ENCODE peak calls at places on chromosomes 4 and X, in six cellular contexts. One of them, this sample, is unnamed.

GRCh38 chr4:175947117-175947722 is 118.4 kb upstream of the WDR17 start:
- DNase-seq in left lung: no peak
- DNase-seq in brain microvascular endothelial cell: peak
- DNase-seq in upper lobe of right lung: no peak
- DNase-seq in testis: no peak
- DNase-seq in BJ: peak
- DNase-seq in this sample: peak

GRCh38 chr4:142355417-142355930 is 490.6 kb downstream of the INPP4B start:
- DNase-seq in left lung: no peak
- DNase-seq in brain microvascular endothelial cell: no peak
- DNase-seq in upper lobe of right lung: no peak
- DNase-seq in testis: no peak
- DNase-seq in BJ: no peak
- DNase-seq in this sample: no peak

GRCh38 chrX:109350051-109350450 is 131.8 kb downstream of the GUCY2F start:
- DNase-seq in left lung: no peak
- DNase-seq in brain microvascular endothelial cell: no peak
- DNase-seq in upper lobe of right lung: no peak
- DNase-seq in testis: no peak
- DNase-seq in BJ: no peak
- DNase-seq in this sample: no peak

GRCh38 chr4:156686120-156686519 is 285.5 kb downstream of the PDGFC start:
- DNase-seq in left lung: no peak
- DNase-seq in brain microvascular endothelial cell: peak
- DNase-seq in upper lobe of right lung: no peak
- DNase-seq in testis: no peak
- DNase-seq in BJ: peak
- DNase-seq in this sample: peak

GRCh38 chr4:22190855-22191254 is 242.3 kb upstream of the KCNIP4 start:
- DNase-seq in left lung: no peak
- DNase-seq in brain microvascular endothelial cell: peak
- DNase-seq in upper lobe of right lung: no peak
- DNase-seq in testis: no peak
- DNase-seq in BJ: no peak
- DNase-seq in this sample: peak

GRCh38 chrX:23937100-23937499 is 29.3 kb downstream of the CXorf58 start:
- DNase-seq in left lung: no peak
- DNase-seq in brain microvascular endothelial cell: no peak
- DNase-seq in upper lobe of right lung: no peak
- DNase-seq in testis: no peak
- DNase-seq in BJ: no peak
- DNase-seq in this sample: no peak

GRCh38 chrX:115894087-115894486 is 276.5 kb upstream of the AGTR2 start:
- DNase-seq in left lung: no peak
- DNase-seq in brain microvascular endothelial cell: peak
- DNase-seq in upper lobe of right lung: no peak
- DNase-seq in testis: no peak
- DNase-seq in BJ: no peak
- DNase-seq in this sample: peak

GRCh38 chrX:16639966-16640365 is 10.0 kb upstream of the S100G start:
- DNase-seq in left lung: no peak
- DNase-seq in brain microvascular endothelial cell: no peak
- DNase-seq in upper lobe of right lung: no peak
- DNase-seq in testis: no peak
- DNase-seq in BJ: no peak
- DNase-seq in this sample: no peak

GRCh38 chr4:28842271-28842670 is 1877.9 kb upstream of the PCDH7 start:
- DNase-seq in left lung: no peak
- DNase-seq in brain microvascular endothelial cell: no peak
- DNase-seq in upper lobe of right lung: no peak
- DNase-seq in testis: no peak
- DNase-seq in BJ: no peak
- DNase-seq in this sample: no peak

GRCh38 chrX:3268804-3269203 is 77.6 kb downstream of the MXRA5 start:
- DNase-seq in left lung: no peak
- DNase-seq in brain microvascular endothelial cell: no peak
- DNase-seq in upper lobe of right lung: no peak
- DNase-seq in testis: no peak
- DNase-seq in BJ: peak
- DNase-seq in this sample: peak

GRCh38 chr4:139576219-139576618 is 20.2 kb upstream of the SETD7 start:
- DNase-seq in left lung: no peak
- DNase-seq in brain microvascular endothelial cell: peak
- DNase-seq in upper lobe of right lung: no peak
- DNase-seq in testis: no peak
- DNase-seq in BJ: no peak
- DNase-seq in this sample: no peak

GRCh38 chr4:66372706-66373105 is 702.4 kb upstream of the EPHA5 start:
- DNase-seq in left lung: no peak
- DNase-seq in brain microvascular endothelial cell: no peak
- DNase-seq in upper lobe of right lung: no peak
- DNase-seq in testis: no peak
- DNase-seq in BJ: no peak
- DNase-seq in this sample: no peak

GRCh38 chr4:22435652-22436051 is 80.2 kb downstream of the ADGRA3 start:
- DNase-seq in left lung: no peak
- DNase-seq in brain microvascular endothelial cell: no peak
- DNase-seq in upper lobe of right lung: no peak
- DNase-seq in testis: no peak
- DNase-seq in BJ: no peak
- DNase-seq in this sample: no peak

GRCh38 chr4:11954093-11954492 is 525.4 kb upstream of the HS3ST1 start:
- DNase-seq in left lung: no peak
- DNase-seq in brain microvascular endothelial cell: no peak
- DNase-seq in upper lobe of right lung: no peak
- DNase-seq in testis: peak
- DNase-seq in BJ: no peak
- DNase-seq in this sample: no peak

GRCh38 chr4:21948347-21949072 is at the start of gene KCNIP4:
- DNase-seq in left lung: peak
- DNase-seq in brain microvascular endothelial cell: peak
- DNase-seq in upper lobe of right lung: peak
- DNase-seq in testis: peak
- DNase-seq in BJ: no peak
- DNase-seq in this sample: peak

GRCh38 chrX:17500145-17500579 is 125.2 kb downstream of the NHS start:
- DNase-seq in left lung: no peak
- DNase-seq in brain microvascular endothelial cell: peak
- DNase-seq in upper lobe of right lung: no peak
- DNase-seq in testis: peak
- DNase-seq in BJ: no peak
- DNase-seq in this sample: peak

GRCh38 chr4:68011684-68012083 is 48.4 kb upstream of the TMPRSS11A start:
- DNase-seq in left lung: no peak
- DNase-seq in brain microvascular endothelial cell: no peak
- DNase-seq in upper lobe of right lung: no peak
- DNase-seq in testis: no peak
- DNase-seq in BJ: no peak
- DNase-seq in this sample: no peak

GRCh38 chrX:47662144-47662657 is 3.2 kb upstream of the UXT start:
- DNase-seq in left lung: no peak
- DNase-seq in brain microvascular endothelial cell: peak
- DNase-seq in upper lobe of right lung: no peak
- DNase-seq in testis: no peak
- DNase-seq in BJ: peak
- DNase-seq in this sample: peak

GRCh38 chr4:153735901-153736461 is 23.8 kb downstream of the RNF175 start:
- DNase-seq in left lung: no peak
- DNase-seq in brain microvascular endothelial cell: no peak
- DNase-seq in upper lobe of right lung: no peak
- DNase-seq in testis: no peak
- DNase-seq in BJ: no peak
- DNase-seq in this sample: no peak

GRCh38 chr4:128512161-128512560 is 224.5 kb upstream of the PGRMC2 start:
- DNase-seq in left lung: no peak
- DNase-seq in brain microvascular endothelial cell: no peak
- DNase-seq in upper lobe of right lung: no peak
- DNase-seq in testis: no peak
- DNase-seq in BJ: no peak
- DNase-seq in this sample: no peak

GRCh38 chr4:26568446-26568994 is 15.4 kb upstream of the TBC1D19 start:
- DNase-seq in left lung: no peak
- DNase-seq in brain microvascular endothelial cell: peak
- DNase-seq in upper lobe of right lung: no peak
- DNase-seq in testis: no peak
- DNase-seq in BJ: peak
- DNase-seq in this sample: peak

GRCh38 chr4:153142700-153143438 is 61.4 kb upstream of the TRIM2 start:
- DNase-seq in left lung: no peak
- DNase-seq in brain microvascular endothelial cell: peak
- DNase-seq in upper lobe of right lung: peak
- DNase-seq in testis: peak
- DNase-seq in BJ: no peak
- DNase-seq in this sample: peak

GRCh38 chr4:138455097-138455496 is 212.9 kb upstream of the SLC7A11 start:
- DNase-seq in left lung: no peak
- DNase-seq in brain microvascular endothelial cell: no peak
- DNase-seq in upper lobe of right lung: no peak
- DNase-seq in testis: no peak
- DNase-seq in BJ: no peak
- DNase-seq in this sample: no peak

GRCh38 chr4:15244354-15244753 is 183.5 kb upstream of the C1QTNF7 start:
- DNase-seq in left lung: no peak
- DNase-seq in brain microvascular endothelial cell: peak
- DNase-seq in upper lobe of right lung: no peak
- DNase-seq in testis: no peak
- DNase-seq in BJ: no peak
- DNase-seq in this sample: peak

GRCh38 chrX:13078739-13079444 is 34.5 kb upstream of the FAM9C start:
- DNase-seq in left lung: no peak
- DNase-seq in brain microvascular endothelial cell: peak
- DNase-seq in upper lobe of right lung: peak
- DNase-seq in testis: peak
- DNase-seq in BJ: peak
- DNase-seq in this sample: peak

GRCh38 chr4:118351851-118352827 is 664 bp downstream of the PRSS12 start:
- DNase-seq in left lung: peak
- DNase-seq in brain microvascular endothelial cell: peak
- DNase-seq in upper lobe of right lung: peak
- DNase-seq in testis: peak
- DNase-seq in BJ: no peak
- DNase-seq in this sample: no peak

GRCh38 chr4:48985602-48985975 is 486 bp upstream of the CWH43 start:
- DNase-seq in left lung: peak
- DNase-seq in brain microvascular endothelial cell: no peak
- DNase-seq in upper lobe of right lung: no peak
- DNase-seq in testis: no peak
- DNase-seq in BJ: no peak
- DNase-seq in this sample: no peak

DNA sequence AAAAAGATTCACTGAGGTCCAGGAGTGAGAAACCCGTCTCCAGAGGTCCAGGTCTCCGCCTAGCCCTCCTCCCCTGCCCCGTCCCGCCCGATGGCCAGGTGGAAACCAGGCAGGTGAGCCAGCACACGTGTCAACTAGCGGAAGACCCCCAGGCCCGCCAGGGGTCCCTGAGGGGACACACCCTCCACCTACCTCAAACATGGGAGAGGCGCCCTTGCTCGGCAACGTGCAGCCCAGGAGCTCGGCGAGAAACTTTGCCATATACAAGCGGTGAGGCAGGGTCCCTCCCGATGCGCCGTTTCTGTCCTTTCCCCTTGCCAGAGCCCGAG is 330.0 kb downstream of the HNRNPD start:
- DNase-seq in left lung: no peak
- DNase-seq in brain microvascular endothelial cell: no peak
- DNase-seq in upper lobe of right lung: no peak
- DNase-seq in testis: no peak
- DNase-seq in BJ: no peak
- DNase-seq in this sample: no peak
- H3K4me3 ChIP-seq in left lung: no peak
- H3K4me3 ChIP-seq in brain microvascular endothelial cell: no peak
- H3K4me3 ChIP-seq in upper lobe of right lung: peak
- H3K4me3 ChIP-seq in testis: peak
- H3K4me3 ChIP-seq in BJ: no peak
- H3K4me3 ChIP-seq in this sample: no peak

GRCh38 chr4:75180790-75181776 is 248.2 kb downstream of the PARM1 start:
- DNase-seq in left lung: no peak
- DNase-seq in brain microvascular endothelial cell: peak
- DNase-seq in upper lobe of right lung: no peak
- DNase-seq in testis: no peak
- DNase-seq in BJ: no peak
- DNase-seq in this sample: peak
- H3K4me3 ChIP-seq in left lung: no peak
- H3K4me3 ChIP-seq in brain microvascular endothelial cell: no peak
- H3K4me3 ChIP-seq in upper lobe of right lung: no peak
- H3K4me3 ChIP-seq in testis: no peak
- H3K4me3 ChIP-seq in BJ: no peak
- H3K4me3 ChIP-seq in this sample: peak

GRCh38 chr4:25236971-25237370 is 3.1 kb downstream of the PI4K2B start:
- DNase-seq in left lung: no peak
- DNase-seq in brain microvascular endothelial cell: no peak
- DNase-seq in upper lobe of right lung: no peak
- DNase-seq in testis: no peak
- DNase-seq in BJ: no peak
- DNase-seq in this sample: no peak
- H3K4me3 ChIP-seq in left lung: no peak
- H3K4me3 ChIP-seq in brain microvascular endothelial cell: no peak
- H3K4me3 ChIP-seq in upper lobe of right lung: no peak
- H3K4me3 ChIP-seq in testis: no peak
- H3K4me3 ChIP-seq in BJ: no peak
- H3K4me3 ChIP-seq in this sample: no peak

GRCh38 chr4:101441446-101441845 is 94.1 kb upstream of the PPP3CA start:
- DNase-seq in left lung: no peak
- DNase-seq in brain microvascular endothelial cell: no peak
- DNase-seq in upper lobe of right lung: no peak
- DNase-seq in testis: no peak
- DNase-seq in BJ: no peak
- DNase-seq in this sample: no peak

GRCh38 chr4:101439926-101440325 is 92.6 kb upstream of the PPP3CA start:
- DNase-seq in left lung: no peak
- DNase-seq in brain microvascular endothelial cell: no peak
- DNase-seq in upper lobe of right lung: no peak
- DNase-seq in testis: no peak
- DNase-seq in BJ: no peak
- DNase-seq in this sample: peak
- H3K4me3 ChIP-seq in left lung: no peak
- H3K4me3 ChIP-seq in brain microvascular endothelial cell: no peak
- H3K4me3 ChIP-seq in upper lobe of right lung: no peak
- H3K4me3 ChIP-seq in testis: no peak
- H3K4me3 ChIP-seq in BJ: no peak
- H3K4me3 ChIP-seq in this sample: no peak

DNA sequence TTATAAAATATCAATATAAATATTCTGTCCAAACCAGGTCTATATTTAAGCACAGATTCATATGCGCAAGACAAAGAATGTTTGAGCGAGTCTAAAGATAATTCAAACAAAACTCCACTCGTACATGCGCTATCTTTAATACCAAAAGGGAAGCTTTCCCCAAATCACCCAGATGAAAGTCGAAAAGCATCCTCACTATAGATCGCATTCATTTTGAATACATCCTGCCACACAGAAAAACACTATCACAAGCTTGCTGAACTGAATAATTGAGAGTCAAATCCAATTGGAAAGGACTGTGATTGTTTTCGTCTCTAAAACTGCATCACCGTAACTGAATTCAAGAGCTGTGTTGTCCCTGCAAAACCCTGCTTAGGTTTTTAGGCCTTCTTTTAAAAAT is 685 bp downstream of the TASL start:
- DNase-seq in left lung: no peak
- DNase-seq in brain microvascular endothelial cell: no peak
- DNase-seq in upper lobe of right lung: no peak
- DNase-seq in testis: no peak
- DNase-seq in BJ: no peak
- DNase-seq in this sample: no peak
- H3K4me3 ChIP-seq in left lung: no peak
- H3K4me3 ChIP-seq in brain microvascular endothelial cell: no peak
- H3K4me3 ChIP-seq in upper lobe of right lung: peak
- H3K4me3 ChIP-seq in testis: no peak
- H3K4me3 ChIP-seq in BJ: no peak
- H3K4me3 ChIP-seq in this sample: no peak

GRCh38 chr4:183876268-183876934 is 28.7 kb upstream of the STOX2 start:
- DNase-seq in left lung: peak
- DNase-seq in brain microvascular endothelial cell: peak
- DNase-seq in upper lobe of right lung: peak
- DNase-seq in testis: peak
- DNase-seq in BJ: no peak
- DNase-seq in this sample: peak
- H3K4me3 ChIP-seq in left lung: no peak
- H3K4me3 ChIP-seq in brain microvascular endothelial cell: peak
- H3K4me3 ChIP-seq in upper lobe of right lung: peak
- H3K4me3 ChIP-seq in testis: peak
- H3K4me3 ChIP-seq in BJ: no peak
- H3K4me3 ChIP-seq in this sample: peak

This sample was measured in fibroblast of villous mesenchyme.